ENCODE peak calls at places on chromosomes 12 and 14, in seven cellular contexts. O is T-helper 2 cell; E is DMS53; F is nucleus accumbens; I is activated T-cell treated with anti-CD3 and anti-CD28 coated beads, Interleukin-2, amount 50 U/mL, for 72 hours; R is gastrocnemius medialis; T is heart right ventricle. Y is an unnamed sample.

GRCh38 chr14:73695997-73696396 is 18.2 kb downstream of the PNMA1 start:
- DNase-seq in O (no peak), E (no peak), F (no peak), I (no peak), R (no peak), T (no peak), Y (no peak)

GRCh38 chr12:92702754-92703679 is at the start of gene PLEKHG7:
- DNase-seq in O (no peak), E (peak), F (no peak), I (no peak), R (no peak), T (no peak), Y (no peak)

GRCh38 chr12:62651138-62651537 is 184.5 kb downstream of the MON2 start:
- DNase-seq in O (no peak), E (no peak), F (no peak), I (no peak), R (no peak), T (no peak), Y (no peak)

GRCh38 chr12:61213646-61214045 is 1046.6 kb upstream of the USP15 start:
- DNase-seq in O (no peak), E (peak), F (no peak), I (no peak), R (no peak), T (no peak), Y (no peak)

GRCh38 chr14:90795744-90796143 is 20.5 kb downstream of the TTC7B start:
- DNase-seq in O (no peak), E (no peak), F (no peak), I (no peak), R (no peak), T (no peak), Y (peak)

GRCh38 chr12:4275869-4276253 is 2.3 kb downstream of the CCND2 start:
- DNase-seq in O (no peak), E (peak), F (no peak), I (no peak), R (no peak), T (peak), Y (no peak)

GRCh38 chr12:127987199-127987901 is 279.6 kb upstream of the TMEM132C start:
- DNase-seq in O (no peak), E (no peak), F (no peak), I (no peak), R (no peak), T (no peak), Y (peak)

GRCh38 chr12:27331299-27331926 is 1.2 kb upstream of the BMAL2 start:
- DNase-seq in O (no peak), E (peak), F (no peak), I (peak), R (no peak), T (no peak), Y (peak)

GRCh38 chr12:72388322-72388721 is 116.2 kb downstream of the TRHDE start:
- DNase-seq in O (no peak), E (peak), F (no peak), I (no peak), R (no peak), T (no peak), Y (no peak)

GRCh38 chr14:102772781-102773570 is 4.3 kb upstream of the TRAF3 start:
- DNase-seq in O (no peak), E (peak), F (no peak), I (no peak), R (no peak), T (no peak), Y (no peak)

GRCh38 chr14:75794615-75795038 is 133.6 kb downstream of the TTLL5 start:
- DNase-seq in O (no peak), E (peak), F (no peak), I (no peak), R (no peak), T (no peak), Y (peak)

GRCh38 chr12:53737494-53737808 is 10.2 kb upstream of the CALCOCO1 start:
- DNase-seq in O (no peak), E (no peak), F (no peak), I (no peak), R (no peak), T (no peak), Y (no peak)

GRCh38 chr14:101726295-101726953 is 35.1 kb upstream of the PPP2R5C start:
- DNase-seq in O (no peak), E (no peak), F (no peak), I (no peak), R (no peak), T (no peak), Y (no peak)

GRCh38 chr14:99655521-99655920 is 10.6 kb downstream of the HHIPL1 start:
- DNase-seq in O (no peak), E (no peak), F (no peak), I (no peak), R (no peak), T (no peak), Y (no peak)

GRCh38 chr14:91681893-91682563 is 49.9 kb downstream of the CATSPERB start:
- DNase-seq in O (no peak), E (no peak), F (no peak), I (peak), R (no peak), T (no peak), Y (no peak)

GRCh38 chr12:27984275-27984674 is 11.7 kb upstream of the PTHLH start:
- DNase-seq in O (no peak), E (peak), F (no peak), I (no peak), R (no peak), T (no peak), Y (no peak)

GRCh38 chr12:125983094-125983783 is 918.0 kb downstream of the AACS start:
- DNase-seq in O (no peak), E (no peak), F (no peak), I (no peak), R (no peak), T (peak), Y (no peak)

GRCh38 chr14:99792551-99793212 is 531 bp upstream of the EML1 start:
- DNase-seq in O (no peak), E (peak), F (no peak), I (peak), R (no peak), T (peak), Y (no peak)

GRCh38 chr12:47032644-47033043 is 46.8 kb upstream of the PCED1B start:
- DNase-seq in O (no peak), E (peak), F (no peak), I (peak), R (no peak), T (no peak), Y (no peak)

GRCh38 chr12:2973566-2973965 is 14.4 kb downstream of the TEAD4 start:
- DNase-seq in O (no peak), E (no peak), F (no peak), I (no peak), R (no peak), T (no peak), Y (no peak)

GRCh38 chr12:16553457-16553856 is 52.5 kb downstream of the LMO3 start:
- DNase-seq in O (no peak), E (no peak), F (no peak), I (no peak), R (no peak), T (no peak), Y (no peak)

GRCh38 chr14:21055473-21056117 is 2.0 kb upstream of the RNASE8 start:
- DNase-seq in O (no peak), E (no peak), F (no peak), I (no peak), R (no peak), T (no peak), Y (no peak)

GRCh38 chr14:91173221-91173670 is 59.4 kb downstream of the DGLUCY start:
- DNase-seq in O (peak), E (peak), F (peak), I (peak), R (peak), T (peak), Y (no peak)

GRCh38 chr12:47742253-47742825 is 16.3 kb downstream of the RAPGEF3 start:
- DNase-seq in O (peak), E (peak), F (no peak), I (peak), R (no peak), T (peak), Y (no peak)

GRCh38 chr12:57272337-57273151 is 21.6 kb upstream of the STAC3 start:
- DNase-seq in O (no peak), E (no peak), F (no peak), I (no peak), R (no peak), T (peak), Y (peak)